ENCODE peak calls at places on chromosomes 2 and 18, in ten cellular contexts. G is epithelial cell of proximal tubule; Q is activated CD4-positive, alpha-beta T cell treated with anti-CD3 and anti-CD28 coated beads for 24 hours; S is PC-3; W is H9; L is hepatocyte; K is SK-N-SH; O is stimulated activated naive B cell treated with anti-CD40 and anti-IgM and Interleukin-4, amounts not matched to agents 10 μg/mL and 1 μg/mL and 100 μg/mL, for 72 hours; H is fibroblast of villous mesenchyme; V is cardiac fibroblast. M is an unnamed sample.

GRCh38 chr2:10473121-10473756 is 25.1 kb upstream of the ODC1 start:
- DNase-seq in H (no peak), L (no peak), K (peak), V (no peak), W (no peak), S (no peak), Q (no peak), O (no peak), G (no peak), M (no peak)

GRCh38 chr2:236305964-236306605 is 41.9 kb upstream of the ASB18 start:
- DNase-seq in H (no peak), K (no peak), Q (no peak), G (no peak), O (no peak), W (no peak), V (no peak), S (no peak), L (no peak), M (no peak)

GRCh38 chr18:9521770-9522169 is 46.5 kb downstream of the RALBP1 start:
- DNase-seq in G (no peak), H (peak), L (no peak), K (no peak), V (no peak), Q (no peak), W (no peak), O (no peak), S (no peak), M (no peak)

GRCh38 chr18:74493689-74494088 is 2.5 kb upstream of the CNDP2 start:
- DNase-seq in K (no peak), Q (no peak), V (peak), W (peak), L (peak), G (no peak), O (peak), S (peak), H (peak), M (peak)

GRCh38 chr2:210617732-210618330 is 61.4 kb downstream of the CPS1 start:
- DNase-seq in G (peak), H (peak), Q (no peak), V (peak), O (no peak), W (no peak), K (peak), S (peak), L (peak), M (peak)

GRCh38 chr2:43312751-43313641 is 86.6 kb upstream of the ZFP36L2 start:
- DNase-seq in K (peak), O (no peak), V (peak), Q (no peak), L (no peak), W (no peak), G (peak), S (peak), H (peak), M (peak)

GRCh38 chr2:171630812-171631626 is 56.2 kb upstream of the DYNC1I2 start:
- DNase-seq in V (peak), S (no peak), Q (no peak), O (no peak), L (peak), W (no peak), K (no peak), G (no peak), H (peak), M (peak)

GRCh38 chr18:72704202-72704601 is 160.1 kb upstream of the CBLN2 start:
- DNase-seq in G (no peak), S (no peak), O (no peak), L (no peak), Q (no peak), W (no peak), K (no peak), V (no peak), H (no peak), M (no peak)